ENCODE peak calls at places on chromosomes 11 and 22, in eight cellular contexts. One of them, this sample, is unnamed.

GRCh38 chr11:94513091-94513490 is 830 bp downstream of the C11orf97 start:
- DNase-seq in skeletal muscle cell: no peak
- DNase-seq in neuronal stem cell: no peak
- DNase-seq in ovary: no peak
- DNase-seq in pancreas: no peak
- DNase-seq in naive thymus-derived CD4-positive, alpha-beta T cell: no peak
- DNase-seq in upper lobe of left lung: no peak
- DNase-seq in hepatocyte: peak
- DNase-seq in this sample: no peak

GRCh38 chr11:108122166-108122628 is 830 bp downstream of the ACAT1 start:
- DNase-seq in naive thymus-derived CD4-positive, alpha-beta T cell: no peak
- DNase-seq in ovary: no peak
- DNase-seq in pancreas: no peak
- DNase-seq in upper lobe of left lung: no peak
- DNase-seq in hepatocyte: peak
- DNase-seq in neuronal stem cell: no peak
- DNase-seq in skeletal muscle cell: no peak
- DNase-seq in this sample: no peak

GRCh38 chr11:103085758-103086365 is 6.1 kb downstream of the DCUN1D5 start:
- DNase-seq in hepatocyte: no peak
- DNase-seq in upper lobe of left lung: no peak
- DNase-seq in skeletal muscle cell: no peak
- DNase-seq in pancreas: no peak
- DNase-seq in naive thymus-derived CD4-positive, alpha-beta T cell: no peak
- DNase-seq in neuronal stem cell: no peak
- DNase-seq in ovary: no peak
- DNase-seq in this sample: no peak

GRCh38 chr22:23127055-23127756 is 14.6 kb downstream of the RSPH14 start:
- DNase-seq in ovary: no peak
- DNase-seq in hepatocyte: no peak
- DNase-seq in upper lobe of left lung: no peak
- DNase-seq in pancreas: peak
- DNase-seq in naive thymus-derived CD4-positive, alpha-beta T cell: no peak
- DNase-seq in skeletal muscle cell: no peak
- DNase-seq in neuronal stem cell: no peak
- DNase-seq in this sample: no peak

GRCh38 chr11:125956371-125956770 is 10.5 kb downstream of the VSIG10L2 start:
- DNase-seq in pancreas: no peak
- DNase-seq in upper lobe of left lung: no peak
- DNase-seq in hepatocyte: no peak
- DNase-seq in ovary: no peak
- DNase-seq in naive thymus-derived CD4-positive, alpha-beta T cell: no peak
- DNase-seq in skeletal muscle cell: no peak
- DNase-seq in neuronal stem cell: no peak
- DNase-seq in this sample: peak

GRCh38 chr11:110071197-110071596 is 22.0 kb upstream of the ZC3H12C start:
- DNase-seq in neuronal stem cell: no peak
- DNase-seq in pancreas: no peak
- DNase-seq in skeletal muscle cell: no peak
- DNase-seq in ovary: no peak
- DNase-seq in upper lobe of left lung: no peak
- DNase-seq in hepatocyte: no peak
- DNase-seq in naive thymus-derived CD4-positive, alpha-beta T cell: no peak
- DNase-seq in this sample: no peak

GRCh38 chr11:64340671-64341335 is 799 bp downstream of the CCDC88B start:
- DNase-seq in naive thymus-derived CD4-positive, alpha-beta T cell: peak
- DNase-seq in neuronal stem cell: peak
- DNase-seq in ovary: peak
- DNase-seq in hepatocyte: peak
- DNase-seq in upper lobe of left lung: peak
- DNase-seq in pancreas: peak
- DNase-seq in skeletal muscle cell: no peak
- DNase-seq in this sample: no peak

GRCh38 chr22:39205344-39206021 is 39.3 kb downstream of the PDGFB start:
- DNase-seq in skeletal muscle cell: no peak
- DNase-seq in hepatocyte: peak
- DNase-seq in naive thymus-derived CD4-positive, alpha-beta T cell: no peak
- DNase-seq in pancreas: no peak
- DNase-seq in ovary: no peak
- DNase-seq in upper lobe of left lung: no peak
- DNase-seq in neuronal stem cell: no peak
- DNase-seq in this sample: no peak

GRCh38 chr11:100961633-100962032 is 168.0 kb downstream of the PGR start:
- DNase-seq in ovary: no peak
- DNase-seq in neuronal stem cell: no peak
- DNase-seq in skeletal muscle cell: no peak
- DNase-seq in naive thymus-derived CD4-positive, alpha-beta T cell: no peak
- DNase-seq in upper lobe of left lung: no peak
- DNase-seq in pancreas: no peak
- DNase-seq in hepatocyte: no peak
- DNase-seq in this sample: no peak

GRCh38 chr11:83459802-83460201 is 173.6 kb upstream of the CCDC90B start:
- DNase-seq in skeletal muscle cell: no peak
- DNase-seq in pancreas: no peak
- DNase-seq in neuronal stem cell: no peak
- DNase-seq in hepatocyte: no peak
- DNase-seq in naive thymus-derived CD4-positive, alpha-beta T cell: no peak
- DNase-seq in ovary: no peak
- DNase-seq in upper lobe of left lung: no peak
- DNase-seq in this sample: no peak

GRCh38 chr11:75563978-75564552 is 2.0 kb downstream of the SERPINH1 start:
- DNase-seq in ovary: peak
- DNase-seq in pancreas: no peak
- DNase-seq in hepatocyte: peak
- DNase-seq in skeletal muscle cell: peak
- DNase-seq in neuronal stem cell: peak
- DNase-seq in upper lobe of left lung: peak
- DNase-seq in naive thymus-derived CD4-positive, alpha-beta T cell: no peak
- DNase-seq in this sample: peak

GRCh38 chr11:67438121-67438902 is 830 bp upstream of the PTPRCAP start:
- DNase-seq in pancreas: peak
- DNase-seq in ovary: peak
- DNase-seq in neuronal stem cell: no peak
- DNase-seq in hepatocyte: no peak
- DNase-seq in skeletal muscle cell: no peak
- DNase-seq in naive thymus-derived CD4-positive, alpha-beta T cell: peak
- DNase-seq in upper lobe of left lung: no peak
- DNase-seq in this sample: peak
- H3K4me3 ChIP-seq in pancreas: no peak
- H3K4me3 ChIP-seq in ovary: no peak
- H3K4me3 ChIP-seq in neuronal stem cell: no peak
- H3K4me3 ChIP-seq in hepatocyte: no peak
- H3K4me3 ChIP-seq in skeletal muscle cell: no peak
- H3K4me3 ChIP-seq in naive thymus-derived CD4-positive, alpha-beta T cell: peak
- H3K4me3 ChIP-seq in upper lobe of left lung: peak
- H3K4me3 ChIP-seq in this sample: no peak

GRCh38 chr11:3022300-3022967 is 30.3 kb upstream of the NAP1L4 start:
- DNase-seq in hepatocyte: no peak
- DNase-seq in upper lobe of left lung: no peak
- DNase-seq in pancreas: peak
- DNase-seq in ovary: no peak
- DNase-seq in naive thymus-derived CD4-positive, alpha-beta T cell: no peak
- DNase-seq in skeletal muscle cell: peak
- DNase-seq in neuronal stem cell: no peak
- DNase-seq in this sample: no peak
- H3K4me3 ChIP-seq in hepatocyte: no peak
- H3K4me3 ChIP-seq in upper lobe of left lung: no peak
- H3K4me3 ChIP-seq in pancreas: no peak
- H3K4me3 ChIP-seq in ovary: no peak
- H3K4me3 ChIP-seq in naive thymus-derived CD4-positive, alpha-beta T cell: no peak
- H3K4me3 ChIP-seq in skeletal muscle cell: no peak
- H3K4me3 ChIP-seq in neuronal stem cell: no peak
- H3K4me3 ChIP-seq in this sample: no peak

GRCh38 chr11:66313321-66314185 is 3.3 kb downstream of the CD248 start:
- DNase-seq in pancreas: peak
- DNase-seq in naive thymus-derived CD4-positive, alpha-beta T cell: no peak
- DNase-seq in upper lobe of left lung: no peak
- DNase-seq in skeletal muscle cell: no peak
- DNase-seq in neuronal stem cell: peak
- DNase-seq in ovary: no peak
- DNase-seq in hepatocyte: peak
- DNase-seq in this sample: peak

GRCh38 chr11:66314186-66314501 is 2.7 kb downstream of the CD248 start:
- DNase-seq in hepatocyte: no peak
- DNase-seq in skeletal muscle cell: no peak
- DNase-seq in pancreas: no peak
- DNase-seq in neuronal stem cell: no peak
- DNase-seq in ovary: no peak
- DNase-seq in naive thymus-derived CD4-positive, alpha-beta T cell: no peak
- DNase-seq in upper lobe of left lung: no peak
- DNase-seq in this sample: no peak

GRCh38 chr11:66315498-66315885 is 1.4 kb downstream of the CD248 start:
- DNase-seq in upper lobe of left lung: no peak
- DNase-seq in ovary: no peak
- DNase-seq in naive thymus-derived CD4-positive, alpha-beta T cell: no peak
- DNase-seq in neuronal stem cell: no peak
- DNase-seq in skeletal muscle cell: no peak
- DNase-seq in hepatocyte: no peak
- DNase-seq in pancreas: peak
- DNase-seq in this sample: no peak

GRCh38 chr11:66315921-66316811 is 678 bp downstream of the CD248 start:
- DNase-seq in neuronal stem cell: no peak
- DNase-seq in skeletal muscle cell: no peak
- DNase-seq in hepatocyte: no peak
- DNase-seq in pancreas: peak
- DNase-seq in upper lobe of left lung: no peak
- DNase-seq in naive thymus-derived CD4-positive, alpha-beta T cell: no peak
- DNase-seq in ovary: no peak
- DNase-seq in this sample: no peak

GRCh38 chr11:66314561-66315497 is 2.0 kb downstream of the CD248 start:
- DNase-seq in hepatocyte: no peak
- DNase-seq in naive thymus-derived CD4-positive, alpha-beta T cell: no peak
- DNase-seq in skeletal muscle cell: no peak
- DNase-seq in pancreas: peak
- DNase-seq in ovary: no peak
- DNase-seq in neuronal stem cell: no peak
- DNase-seq in upper lobe of left lung: no peak
- DNase-seq in this sample: peak
- H3K4me3 ChIP-seq in hepatocyte: peak
- H3K4me3 ChIP-seq in naive thymus-derived CD4-positive, alpha-beta T cell: no peak
- H3K4me3 ChIP-seq in skeletal muscle cell: peak
- H3K4me3 ChIP-seq in pancreas: no peak
- H3K4me3 ChIP-seq in ovary: no peak
- H3K4me3 ChIP-seq in neuronal stem cell: no peak
- H3K4me3 ChIP-seq in upper lobe of left lung: peak
- H3K4me3 ChIP-seq in this sample: no peak

GRCh38 chr22:33984741-33985287 is 64.5 kb upstream of the LARGE1 start:
- DNase-seq in pancreas: no peak
- DNase-seq in neuronal stem cell: no peak
- DNase-seq in skeletal muscle cell: no peak
- DNase-seq in ovary: no peak
- DNase-seq in naive thymus-derived CD4-positive, alpha-beta T cell: no peak
- DNase-seq in upper lobe of left lung: no peak
- DNase-seq in hepatocyte: no peak
- DNase-seq in this sample: no peak

GRCh38 chr22:33986167-33986771 is 66.0 kb upstream of the LARGE1 start:
- DNase-seq in skeletal muscle cell: no peak
- DNase-seq in neuronal stem cell: no peak
- DNase-seq in ovary: no peak
- DNase-seq in upper lobe of left lung: no peak
- DNase-seq in naive thymus-derived CD4-positive, alpha-beta T cell: no peak
- DNase-seq in hepatocyte: no peak
- DNase-seq in pancreas: no peak
- DNase-seq in this sample: no peak

GRCh38 chr22:33985506-33985905 is 65.2 kb upstream of the LARGE1 start:
- DNase-seq in pancreas: no peak
- DNase-seq in skeletal muscle cell: no peak
- DNase-seq in ovary: no peak
- DNase-seq in hepatocyte: no peak
- DNase-seq in naive thymus-derived CD4-positive, alpha-beta T cell: no peak
- DNase-seq in neuronal stem cell: no peak
- DNase-seq in upper lobe of left lung: no peak
- DNase-seq in this sample: no peak

GRCh38 chr22:33984211-33984610 is 63.9 kb upstream of the LARGE1 start:
- DNase-seq in hepatocyte: no peak
- DNase-seq in naive thymus-derived CD4-positive, alpha-beta T cell: no peak
- DNase-seq in pancreas: no peak
- DNase-seq in ovary: no peak
- DNase-seq in upper lobe of left lung: no peak
- DNase-seq in neuronal stem cell: no peak
- DNase-seq in skeletal muscle cell: no peak
- DNase-seq in this sample: no peak

DNA sequence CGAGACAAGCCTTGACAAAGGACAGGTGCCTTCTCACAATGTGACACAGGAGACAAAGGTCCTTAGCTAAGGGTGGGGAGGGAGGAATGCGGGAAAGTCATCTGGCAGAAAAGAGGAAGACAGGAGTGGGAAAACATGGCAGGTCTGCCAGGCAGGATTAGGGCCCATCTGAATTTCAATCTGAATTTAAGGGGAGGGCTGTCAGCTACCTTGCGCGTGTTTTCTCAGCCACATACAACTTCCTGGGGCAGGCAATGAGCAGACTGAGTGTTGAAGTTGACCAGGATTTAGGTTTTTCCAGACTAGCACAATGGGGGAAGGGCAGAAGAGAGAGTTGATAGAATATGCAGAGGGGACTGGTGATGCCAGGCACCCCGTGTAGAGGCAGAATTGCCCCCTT is 66.7 kb upstream of the LARGE1 start:
- DNase-seq in naive thymus-derived CD4-positive, alpha-beta T cell: no peak
- DNase-seq in pancreas: no peak
- DNase-seq in upper lobe of left lung: no peak
- DNase-seq in neuronal stem cell: no peak
- DNase-seq in ovary: no peak
- DNase-seq in skeletal muscle cell: no peak
- DNase-seq in hepatocyte: no peak
- DNase-seq in this sample: no peak
- H3K4me3 ChIP-seq in naive thymus-derived CD4-positive, alpha-beta T cell: no peak
- H3K4me3 ChIP-seq in pancreas: no peak
- H3K4me3 ChIP-seq in upper lobe of left lung: no peak
- H3K4me3 ChIP-seq in neuronal stem cell: no peak
- H3K4me3 ChIP-seq in ovary: no peak
- H3K4me3 ChIP-seq in skeletal muscle cell: no peak
- H3K4me3 ChIP-seq in hepatocyte: no peak
- H3K4me3 ChIP-seq in this sample: no peak

This sample was measured in lower leg skin.